ENCODE peak calls at places on chromosomes 2 and 18, in six cellular contexts. H is GM23248, Z is hepatocyte, I is PC-3, E is OCI-LY7, F is MM.1S. L is an unnamed sample.

GRCh38 chr2:177225965-177226360 is 13.4 kb downstream of the HNRNPA3 start:
- DNase-seq in H (no peak), Z (no peak), F (no peak), E (no peak), I (no peak), L (no peak)

GRCh38 chr18:58288922-58289797 is 245.1 kb downstream of the NEDD4L start:
- DNase-seq in I (peak; percentile 49), E (no peak), Z (peak; percentile 64), H (peak; percentile 55), F (no peak), L (no peak)

GRCh38 chr2:100862081-100862480 is 42.1 kb downstream of the NPAS2 start:
- DNase-seq in I (no peak), E (no peak), H (no peak), F (no peak), Z (no peak), L (no peak)

GRCh38 chr2:119422521-119422920 is 9.1 kb upstream of the TMEM37 start:
- DNase-seq in H (no peak), E (no peak), F (no peak), I (no peak), Z (no peak), L (no peak)

GRCh38 chr2:217215877-217216276 is 356.0 kb upstream of the TNP1 start:
- DNase-seq in Z (no peak), H (no peak), I (peak; percentile 80), E (no peak), F (no peak), L (no peak)

GRCh38 chr2:14790041-14790640 is 157.6 kb downstream of the LRATD1 start:
- DNase-seq in E (no peak), I (no peak), H (peak; percentile 71), Z (no peak), F (no peak), L (no peak)

GRCh38 chr2:212357606-212358005 is 181.0 kb downstream of the ERBB4 start:
- DNase-seq in H (no peak), I (no peak), Z (no peak), E (no peak), F (no peak), L (no peak)

GRCh38 chr18:61975526-61976326 is 82.9 kb upstream of the RNF152 start:
- DNase-seq in F (peak; percentile 70), E (no peak), I (no peak), H (no peak), Z (no peak), L (no peak)

GRCh38 chr2:80062298-80062697 is 242.3 kb downstream of the LRRTM1 start:
- DNase-seq in E (no peak), I (no peak), F (no peak), H (no peak), Z (no peak), L (no peak)

GRCh38 chr2:215815960-215816359 is 197.4 kb downstream of the MREG start:
- DNase-seq in E (no peak), I (no peak), Z (no peak), F (no peak), H (no peak), L (no peak)

GRCh38 chr2:196338440-196338839 is 167.1 kb upstream of the STK17B start:
- DNase-seq in I (no peak), H (no peak), F (no peak), E (no peak), Z (no peak), L (no peak)

GRCh38 chr2:56376699-56377665 is 193.2 kb downstream of the CCDC85A start:
- DNase-seq in I (peak; percentile 31), F (no peak), Z (no peak), H (peak; percentile 50), E (no peak), L (no peak)

GRCh38 chr18:50902797-50903196 is 23.9 kb downstream of the ME2 start:
- DNase-seq in I (no peak), F (no peak), Z (no peak), E (no peak), H (no peak), L (no peak)

GRCh38 chr2:58010599-58010998 is 36.0 kb upstream of the VRK2 start:
- DNase-seq in E (no peak), H (no peak), Z (peak; percentile 11), F (no peak), I (peak; percentile 40), L (no peak)

GRCh38 chr18:21191596-21192307 is 50.3 kb upstream of the GREB1L start:
- DNase-seq in F (no peak), E (peak; percentile 30), Z (peak; percentile 82), H (peak; percentile 85), I (peak; percentile 65), L (peak; percentile 57)

GRCh38 chr18:79943608-79944125 is 7.8 kb downstream of the SLC66A2 start:
- DNase-seq in H (no peak), E (no peak), F (no peak), I (no peak), Z (no peak), L (no peak)

GRCh38 chr2:42185200-42185921 is 16.2 kb downstream of the EML4 start:
- DNase-seq in Z (no peak), E (no peak), F (no peak), I (no peak), H (peak; percentile 41), L (no peak)

GRCh38 chr2:14633031-14633430 is 514 bp downstream of the LRATD1 start:
- DNase-seq in I (peak; percentile 33), E (no peak), H (no peak), F (no peak), Z (peak; percentile 13), L (no peak)

GRCh38 chr2:216560695-216561370 is 62.2 kb downstream of the RPL37A start:
- DNase-seq in F (no peak), Z (no peak), H (peak; percentile 90), E (no peak), I (no peak), L (no peak)

DNA sequence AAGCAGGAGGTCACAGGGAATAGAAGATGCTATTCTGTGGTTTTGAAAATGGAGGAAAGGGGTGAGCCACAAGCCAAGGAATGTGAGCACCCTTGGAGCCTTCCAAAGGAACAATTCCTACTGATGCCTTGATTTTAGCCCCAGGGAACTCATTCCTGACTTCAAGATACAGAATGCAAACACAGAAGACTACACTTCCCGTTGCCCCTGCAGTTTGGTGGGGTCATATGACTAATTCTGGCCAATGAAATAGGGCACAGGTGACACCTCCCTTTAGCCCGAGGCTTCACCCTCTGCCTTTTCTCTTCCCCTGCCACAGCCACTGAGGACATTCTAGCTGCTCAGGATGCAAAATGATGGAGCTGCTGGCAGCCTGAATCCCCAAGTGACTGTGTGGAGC is 126.1 kb downstream of the INHBB start:
- DNase-seq in Z (no peak), H (no peak), F (no peak), E (no peak), I (peak; percentile 45), L (no peak)
- TF ChIP-seq EZH2phosphoT487 in Z (no peak), H (no peak), F (no peak), E (no peak), I (no peak), L (no peak)

GRCh38 chr18:45528712-45529336 is 86.5 kb upstream of the SLC14A2 start:
- DNase-seq in E (no peak), H (no peak), I (no peak), F (no peak), Z (no peak), L (no peak)

GRCh38 chr18:45521777-45522176 is 93.5 kb upstream of the SLC14A2 start:
- DNase-seq in Z (peak; percentile 18), E (no peak), F (no peak), H (peak; percentile 94), I (no peak), L (no peak)

GRCh38 chr18:45522371-45522770 is 92.9 kb upstream of the SLC14A2 start:
- DNase-seq in E (no peak), F (no peak), H (peak; percentile 74), I (no peak), Z (no peak), L (no peak)

GRCh38 chr18:45527891-45528290 is 87.4 kb upstream of the SLC14A2 start:
- DNase-seq in Z (no peak), F (no peak), E (no peak), I (no peak), H (no peak), L (no peak)

GRCh38 chr18:45526120-45526841 is 89.0 kb upstream of the SLC14A2 start:
- DNase-seq in H (peak; percentile 57), F (no peak), Z (peak; percentile 58), I (no peak), E (no peak), L (no peak)
- TF ChIP-seq EZH2phosphoT487 in H (no peak), F (no peak), Z (no peak), I (no peak), E (no peak), L (no peak)

DNA sequence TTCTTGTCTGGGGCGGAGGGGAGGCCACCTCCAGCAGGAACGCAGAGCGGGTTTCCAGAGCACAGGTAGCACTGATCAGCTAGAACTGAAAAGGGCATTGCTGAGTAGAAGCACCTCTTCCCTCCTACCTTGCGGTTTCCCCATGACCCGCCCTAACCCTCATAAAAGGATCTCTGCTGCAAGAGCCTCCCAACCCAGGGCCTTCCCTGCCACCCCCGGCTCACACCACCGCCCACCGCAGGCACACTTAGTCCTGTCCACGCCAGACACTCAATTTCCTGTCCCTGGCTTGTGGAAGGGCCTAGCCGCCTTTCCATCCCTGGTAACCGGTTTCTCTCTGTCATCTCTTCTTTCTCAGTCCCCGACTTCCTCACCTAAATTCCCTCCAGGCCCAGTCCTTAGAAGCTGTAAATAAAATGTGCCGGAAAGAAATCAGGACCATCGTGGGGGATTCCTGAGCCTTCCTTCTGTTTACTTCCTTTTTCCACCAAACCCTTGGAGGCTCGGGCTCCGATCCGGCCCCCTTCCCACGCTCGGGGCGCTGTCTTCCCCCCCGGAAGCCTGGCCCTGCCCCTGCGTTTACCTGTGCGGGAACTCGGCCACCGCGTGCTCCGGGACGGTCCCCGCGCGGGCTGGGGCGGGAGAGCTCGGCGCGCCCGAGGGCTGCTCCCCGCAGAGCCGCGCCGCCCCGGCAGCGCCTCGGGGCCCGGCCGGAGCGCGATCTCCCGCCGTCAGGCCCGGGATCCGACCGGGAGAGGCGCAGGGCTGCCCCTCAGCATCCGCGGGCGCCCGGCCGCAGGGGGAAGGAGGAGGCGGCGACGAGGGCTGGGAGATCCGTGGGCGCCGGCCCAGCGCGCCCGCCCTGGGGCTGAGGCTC is 699 bp downstream of the ADCY3 start:
- DNase-seq in E (peak; percentile 46), I (peak; percentile 54), Z (peak; percentile 27), F (peak; percentile 85), H (peak; percentile 65), L (no peak)
- TF ChIP-seq EZH2phosphoT487 in E (no peak), I (no peak), Z (no peak), F (no peak), H (no peak), L (no peak)

GRCh38 chr2:37599688-37600525 is 71.5 kb downstream of the CDC42EP3 start:
- DNase-seq in I (no peak), E (no peak), H (no peak), F (no peak), Z (no peak), L (no peak)
- TF ChIP-seq EZH2phosphoT487 in I (no peak), E (no peak), H (no peak), F (no peak), Z (no peak), L (no peak)

GRCh38 chr2:44310287-44310686 is 35.0 kb downstream of the SLC3A1 start:
- DNase-seq in F (no peak), I (no peak), H (peak; percentile 13), E (peak; percentile 6), Z (no peak), L (no peak)
- TF ChIP-seq EZH2phosphoT487 in F (no peak), I (no peak), H (no peak), E (no peak), Z (no peak), L (no peak)

GRCh38 chr2:121663458-121663857 is 14.2 kb upstream of the CLASP1 start:
- DNase-seq in I (no peak), E (no peak), H (no peak), Z (no peak), F (no peak), L (no peak)
- TF ChIP-seq EZH2phosphoT487 in I (no peak), E (no peak), H (no peak), Z (no peak), F (no peak), L (no peak)

GRCh38 chr2:9984861-9985480 is 33.5 kb downstream of the GRHL1 start:
- DNase-seq in F (no peak), I (no peak), H (peak; percentile 86), Z (no peak), E (no peak), L (no peak)
- TF ChIP-seq EZH2phosphoT487 in F (no peak), I (no peak), H (no peak), Z (no peak), E (no peak), L (no peak)